ENCODE peak calls at places on chromosomes 13 and 19, in nine cellular contexts. V is NCI-H69; H is uterus; M is tibial nerve; C is effector memory CD4-positive, alpha-beta T cell; G is ELR; W is fibroblast of mammary gland; B is GM23338; E is neural progenitor cell. O is an unnamed sample.

GRCh38 chr13:98368019-98368418 is 190.9 kb upstream of the RNF113B start:
- DNase-seq in V (no peak), H (no peak), M (no peak), C (no peak), G (no peak), W (peak), B (no peak), E (no peak), O (no peak)

GRCh38 chr13:69755101-69755500 is 352.5 kb upstream of the ATXN8OS start:
- DNase-seq in V (no peak), H (no peak), M (no peak), C (no peak), G (no peak), W (no peak), B (no peak), E (no peak), O (no peak)

GRCh38 chr13:75357576-75358295 is 124.2 kb downstream of the TBC1D4 start:
- DNase-seq in V (peak), H (no peak), M (no peak), C (peak), G (peak), W (peak), B (peak), E (peak), O (peak)

GRCh38 chr13:21227917-21228316 is 51.5 kb downstream of the MRPL57 start:
- DNase-seq in V (no peak), H (no peak), M (no peak), C (no peak), G (no peak), W (no peak), B (no peak), E (no peak), O (no peak)

GRCh38 chr13:46521921-46522691 is 30.9 kb upstream of the LRCH1 start:
- DNase-seq in V (peak), H (no peak), M (no peak), C (no peak), G (no peak), W (peak), B (no peak), E (no peak), O (no peak)

GRCh38 chr13:105342421-105342820 is 1193.0 kb downstream of the EFNB2 start:
- DNase-seq in V (no peak), H (no peak), M (no peak), C (no peak), G (no peak), W (no peak), B (no peak), E (no peak), O (no peak)

GRCh38 chr13:22077205-22077683 is 406.4 kb downstream of the FGF9 start:
- DNase-seq in V (peak), H (no peak), M (no peak), C (no peak), G (no peak), W (no peak), B (no peak), E (no peak), O (no peak)

GRCh38 chr13:38957794-38958592 is 32.6 kb downstream of the STOML3 start:
- DNase-seq in V (no peak), H (no peak), M (no peak), C (no peak), G (no peak), W (no peak), B (no peak), E (no peak), O (no peak)

GRCh38 chr13:34019870-34020269 is 201.9 kb downstream of the RFC3 start:
- DNase-seq in V (no peak), H (no peak), M (no peak), C (no peak), G (peak), W (peak), B (no peak), E (no peak), O (peak)

GRCh38 chr13:29571876-29572570 is 23.5 kb downstream of the SLC7A1 start:
- DNase-seq in V (peak), H (no peak), M (no peak), C (no peak), G (no peak), W (no peak), B (no peak), E (no peak), O (no peak)

GRCh38 chr19:37513397-37513796 is 6.7 kb downstream of the ZNF793 start:
- DNase-seq in V (no peak), H (no peak), M (no peak), C (no peak), G (no peak), W (no peak), B (no peak), E (no peak), O (no peak)

GRCh38 chr13:113801289-113801961 is 42.4 kb downstream of the TMEM255B start:
- DNase-seq in V (no peak), H (no peak), M (no peak), C (no peak), G (no peak), W (no peak), B (no peak), E (no peak), O (no peak)

GRCh38 chr19:17496337-17496997 is 15.0 kb upstream of the PGLS start:
- DNase-seq in V (peak), H (peak), M (peak), C (peak), G (peak), W (peak), B (peak), E (peak), O (peak)

GRCh38 chr13:47598340-47598911 is 402.6 kb downstream of the SUCLA2 start:
- DNase-seq in V (peak), H (no peak), M (no peak), C (no peak), G (peak), W (peak), B (peak), E (no peak), O (peak)

GRCh38 chr19:42121036-42121621 is 11.1 kb downstream of the POU2F2 start:
- DNase-seq in V (no peak), H (no peak), M (no peak), C (no peak), G (no peak), W (no peak), B (no peak), E (no peak), O (no peak)

O was measured in SW480.